ENCODE peak calls at places on chromosome 5, in six cellular contexts. One of them, this sample, is unnamed.
A peak's percentile ranks its signal among the peaks of the same experiment; 100 is the strongest.

GRCh38 chr5:168808217-168808616 is 229.0 kb upstream of the PANK3 start:
- DNase-seq in HepG2: no peak
- DNase-seq in brain microvascular endothelial cell: no peak
- DNase-seq in ovary: no peak
- DNase-seq in astrocyte of the cerebellum: no peak
- DNase-seq in lung: no peak
- DNase-seq in this sample: no peak

GRCh38 chr5:176167800-176168199 is 70.4 kb upstream of the SIMC1 start:
- DNase-seq in HepG2: no peak
- DNase-seq in lung: no peak
- DNase-seq in brain microvascular endothelial cell: no peak
- DNase-seq in astrocyte of the cerebellum: no peak
- DNase-seq in ovary: no peak
- DNase-seq in this sample: no peak

GRCh38 chr5:65928341-65928752 is 2.0 kb downstream of the ERBIN start:
- DNase-seq in ovary: no peak
- DNase-seq in HepG2: no peak
- DNase-seq in brain microvascular endothelial cell: no peak
- DNase-seq in astrocyte of the cerebellum: no peak
- DNase-seq in lung: no peak
- DNase-seq in this sample: no peak

GRCh38 chr5:56340196-56340980 is 107.3 kb upstream of the ANKRD55 start:
- DNase-seq in astrocyte of the cerebellum: no peak
- DNase-seq in brain microvascular endothelial cell: no peak
- DNase-seq in lung: no peak
- DNase-seq in HepG2: no peak
- DNase-seq in ovary: no peak
- DNase-seq in this sample: no peak

GRCh38 chr5:31113101-31113500 is 80.4 kb upstream of the CDH6 start:
- DNase-seq in HepG2: no peak
- DNase-seq in astrocyte of the cerebellum: peak; percentile 87
- DNase-seq in ovary: no peak
- DNase-seq in lung: no peak
- DNase-seq in brain microvascular endothelial cell: peak; percentile 69
- DNase-seq in this sample: peak; percentile 61

GRCh38 chr5:126508962-126509279 is 85.7 kb downstream of the GRAMD2B start:
- DNase-seq in brain microvascular endothelial cell: peak; percentile 65
- DNase-seq in lung: no peak
- DNase-seq in astrocyte of the cerebellum: peak; percentile 79
- DNase-seq in ovary: no peak
- DNase-seq in HepG2: no peak
- DNase-seq in this sample: no peak

GRCh38 chr5:144117412-144117811 is 53.0 kb downstream of the YIPF5 start:
- DNase-seq in lung: no peak
- DNase-seq in HepG2: no peak
- DNase-seq in astrocyte of the cerebellum: no peak
- DNase-seq in brain microvascular endothelial cell: no peak
- DNase-seq in ovary: no peak
- DNase-seq in this sample: no peak

GRCh38 chr5:537098-537497 is 12.8 kb upstream of the SLC9A3 start:
- DNase-seq in astrocyte of the cerebellum: no peak
- DNase-seq in ovary: no peak
- DNase-seq in brain microvascular endothelial cell: no peak
- DNase-seq in HepG2: no peak
- DNase-seq in lung: no peak
- DNase-seq in this sample: no peak

GRCh38 chr5:113678924-113679575 is 165.6 kb downstream of the YTHDC2 start:
- DNase-seq in brain microvascular endothelial cell: peak; percentile 23
- DNase-seq in astrocyte of the cerebellum: peak; percentile 11
- DNase-seq in ovary: no peak
- DNase-seq in HepG2: peak; percentile 30
- DNase-seq in lung: no peak
- DNase-seq in this sample: no peak

GRCh38 chr5:14204785-14205321 is 61.7 kb downstream of the TRIO start:
- DNase-seq in astrocyte of the cerebellum: peak; percentile 61
- DNase-seq in brain microvascular endothelial cell: peak; percentile 83
- DNase-seq in ovary: peak; percentile 75
- DNase-seq in lung: peak; percentile 50
- DNase-seq in HepG2: peak; percentile 64
- DNase-seq in this sample: no peak

GRCh38 chr5:168647083-168647482 is 67.9 kb upstream of the PANK3 start:
- DNase-seq in HepG2: no peak
- DNase-seq in ovary: no peak
- DNase-seq in astrocyte of the cerebellum: no peak
- DNase-seq in lung: no peak
- DNase-seq in brain microvascular endothelial cell: no peak
- DNase-seq in this sample: no peak

GRCh38 chr5:129899454-129899853 is 4.8 kb upstream of the CHSY3 start:
- DNase-seq in astrocyte of the cerebellum: peak; percentile 26
- DNase-seq in lung: no peak
- DNase-seq in ovary: no peak
- DNase-seq in brain microvascular endothelial cell: no peak
- DNase-seq in HepG2: no peak
- DNase-seq in this sample: no peak

GRCh38 chr5:158953929-158954534 is 145.7 kb downstream of the EBF1 start:
- DNase-seq in lung: no peak
- DNase-seq in ovary: no peak
- DNase-seq in astrocyte of the cerebellum: no peak
- DNase-seq in brain microvascular endothelial cell: no peak
- DNase-seq in HepG2: no peak
- DNase-seq in this sample: no peak

GRCh38 chr5:158958048-158958994 is 141.4 kb downstream of the EBF1 start:
- DNase-seq in HepG2: no peak
- DNase-seq in ovary: no peak
- DNase-seq in lung: no peak
- DNase-seq in brain microvascular endothelial cell: no peak
- DNase-seq in astrocyte of the cerebellum: no peak
- DNase-seq in this sample: no peak

GRCh38 chr5:158952951-158953350 is 146.8 kb downstream of the EBF1 start:
- DNase-seq in brain microvascular endothelial cell: no peak
- DNase-seq in ovary: no peak
- DNase-seq in astrocyte of the cerebellum: no peak
- DNase-seq in HepG2: no peak
- DNase-seq in lung: no peak
- DNase-seq in this sample: no peak

GRCh38 chr5:158957196-158957595 is 142.5 kb downstream of the EBF1 start:
- DNase-seq in HepG2: no peak
- DNase-seq in brain microvascular endothelial cell: no peak
- DNase-seq in ovary: no peak
- DNase-seq in astrocyte of the cerebellum: no peak
- DNase-seq in lung: no peak
- DNase-seq in this sample: no peak

GRCh38 chr5:158955636-158956035 is 144.1 kb downstream of the EBF1 start:
- DNase-seq in ovary: no peak
- DNase-seq in astrocyte of the cerebellum: no peak
- DNase-seq in lung: no peak
- DNase-seq in brain microvascular endothelial cell: no peak
- DNase-seq in HepG2: no peak
- DNase-seq in this sample: no peak
- H3K4me3 ChIP-seq in ovary: no peak overlapping the region
- H3K4me3 ChIP-seq in astrocyte of the cerebellum: no peak overlapping the region
- H3K4me3 ChIP-seq in lung: no peak overlapping the region
- H3K4me3 ChIP-seq in brain microvascular endothelial cell: no peak overlapping the region
- H3K4me3 ChIP-seq in HepG2: no peak overlapping the region
- H3K4me3 ChIP-seq in this sample: no peak overlapping the region

DNA sequence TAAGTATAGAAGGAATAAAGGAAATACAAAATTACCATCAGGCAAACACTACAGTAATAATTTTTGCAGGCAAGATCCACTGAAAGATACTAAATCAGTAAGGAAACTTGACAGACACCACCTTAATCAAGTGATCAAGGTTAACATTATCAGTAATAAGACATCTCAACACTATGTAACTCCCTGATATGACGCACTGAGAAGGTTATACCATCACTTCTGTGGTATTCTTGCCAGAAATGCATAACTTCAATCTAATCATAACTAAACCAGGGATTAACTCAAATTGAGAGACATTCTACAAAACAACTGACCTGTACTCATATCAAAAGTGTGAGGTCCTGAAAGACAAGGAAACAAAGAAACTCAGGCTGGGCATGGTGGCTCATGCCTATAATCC is 52.5 kb upstream of the GABRP start:
- DNase-seq in brain microvascular endothelial cell: no peak
- DNase-seq in lung: no peak
- DNase-seq in astrocyte of the cerebellum: no peak
- DNase-seq in HepG2: no peak
- DNase-seq in ovary: no peak
- DNase-seq in this sample: no peak
- TF ChIP-seq CTCF in brain microvascular endothelial cell: no peak
- TF ChIP-seq CTCF in lung: no peak
- TF ChIP-seq CTCF in astrocyte of the cerebellum: no peak
- TF ChIP-seq CTCF in HepG2: no peak
- TF ChIP-seq CTCF in ovary: no peak
- TF ChIP-seq CTCF in this sample: no peak

GRCh38 chr5:151082274-151082902 is 1.6 kb upstream of the TNIP1 start:
- DNase-seq in astrocyte of the cerebellum: no peak
- DNase-seq in ovary: no peak
- DNase-seq in brain microvascular endothelial cell: no peak
- DNase-seq in lung: no peak
- DNase-seq in HepG2: peak; percentile 43
- DNase-seq in this sample: no peak

GRCh38 chr5:151080620-151081425 is at the start of gene TNIP1:
- DNase-seq in HepG2: peak; percentile 81
- DNase-seq in ovary: peak; percentile 96
- DNase-seq in lung: peak; percentile 95
- DNase-seq in astrocyte of the cerebellum: no peak
- DNase-seq in brain microvascular endothelial cell: peak; percentile 78
- DNase-seq in this sample: peak; percentile 59

GRCh38 chr5:151084363-151084762 is 3.5 kb upstream of the TNIP1 start:
- DNase-seq in ovary: no peak
- DNase-seq in HepG2: no peak
- DNase-seq in brain microvascular endothelial cell: no peak
- DNase-seq in lung: no peak
- DNase-seq in astrocyte of the cerebellum: no peak
- DNase-seq in this sample: no peak

GRCh38 chr5:151081426-151082273 is 816 bp upstream of the TNIP1 start:
- DNase-seq in HepG2: peak; percentile 65
- DNase-seq in ovary: no peak
- DNase-seq in brain microvascular endothelial cell: peak; percentile 50
- DNase-seq in astrocyte of the cerebellum: no peak
- DNase-seq in lung: no peak
- DNase-seq in this sample: no peak

DNA sequence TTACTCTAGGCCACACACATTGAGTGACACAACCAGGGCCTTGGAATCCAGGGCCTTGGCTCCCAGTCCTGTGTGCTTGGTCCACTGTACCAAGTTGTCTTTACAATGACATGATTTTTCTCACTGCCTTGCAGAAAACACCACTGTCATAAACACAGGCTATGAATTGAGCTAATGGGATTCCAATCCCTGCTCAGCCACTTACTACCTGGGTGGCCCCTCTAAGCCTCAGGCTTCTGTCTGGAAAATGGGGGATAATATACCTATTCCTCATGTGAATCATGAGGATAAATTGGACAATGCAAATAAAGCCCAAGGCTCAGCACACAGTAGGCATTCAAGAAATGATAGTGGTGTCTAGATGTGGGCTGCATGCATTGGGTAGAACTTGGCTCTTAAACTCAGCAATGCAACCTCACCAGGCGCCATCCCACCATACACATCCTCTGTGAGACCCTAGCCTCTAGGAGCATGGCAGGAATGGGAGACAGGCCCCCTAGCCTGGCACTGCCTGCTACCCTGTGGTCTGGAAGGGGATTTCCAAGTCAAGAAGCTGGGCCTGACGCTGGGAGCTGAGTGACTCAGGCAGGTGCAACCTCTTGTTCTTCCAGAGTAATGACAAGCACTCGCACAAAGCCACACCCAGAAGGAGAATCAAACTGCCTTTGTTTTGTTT is 2.3 kb upstream of the TNIP1 start:
- DNase-seq in ovary: no peak
- DNase-seq in lung: peak; percentile 62
- DNase-seq in HepG2: no peak
- DNase-seq in astrocyte of the cerebellum: no peak
- DNase-seq in brain microvascular endothelial cell: no peak
- DNase-seq in this sample: peak; percentile 55
- H3K4me3 ChIP-seq in ovary: no peak overlapping the region
- H3K4me3 ChIP-seq in lung: no peak overlapping the region
- H3K4me3 ChIP-seq in HepG2: no peak overlapping the region
- H3K4me3 ChIP-seq in astrocyte of the cerebellum: no peak overlapping the region
- H3K4me3 ChIP-seq in brain microvascular endothelial cell: no peak overlapping the region
- H3K4me3 ChIP-seq in this sample: no peak overlapping the region

GRCh38 chr5:159440235-159440634 is 109.9 kb upstream of the IL12B start:
- DNase-seq in lung: no peak
- DNase-seq in brain microvascular endothelial cell: no peak
- DNase-seq in ovary: no peak
- DNase-seq in astrocyte of the cerebellum: no peak
- DNase-seq in HepG2: no peak
- DNase-seq in this sample: no peak

GRCh38 chr5:159442210-159442850 is 112.0 kb upstream of the IL12B start:
- DNase-seq in astrocyte of the cerebellum: no peak
- DNase-seq in HepG2: no peak
- DNase-seq in lung: no peak
- DNase-seq in brain microvascular endothelial cell: no peak
- DNase-seq in ovary: peak; percentile 59
- DNase-seq in this sample: no peak

GRCh38 chr5:159440948-159441347 is 110.7 kb upstream of the IL12B start:
- DNase-seq in lung: no peak
- DNase-seq in HepG2: no peak
- DNase-seq in ovary: no peak
- DNase-seq in brain microvascular endothelial cell: no peak
- DNase-seq in astrocyte of the cerebellum: no peak
- DNase-seq in this sample: no peak

GRCh38 chr5:159439002-159439401 is 108.7 kb upstream of the IL12B start:
- DNase-seq in ovary: no peak
- DNase-seq in HepG2: no peak
- DNase-seq in brain microvascular endothelial cell: no peak
- DNase-seq in astrocyte of the cerebellum: no peak
- DNase-seq in lung: no peak
- DNase-seq in this sample: no peak

GRCh38 chr5:159441441-159441840 is 111.2 kb upstream of the IL12B start:
- DNase-seq in brain microvascular endothelial cell: no peak
- DNase-seq in ovary: no peak
- DNase-seq in HepG2: peak; percentile 16
- DNase-seq in astrocyte of the cerebellum: no peak
- DNase-seq in lung: no peak
- DNase-seq in this sample: no peak
- TF ChIP-seq CTCF in brain microvascular endothelial cell: peak; percentile 49
- TF ChIP-seq CTCF in ovary: no peak
- TF ChIP-seq CTCF in HepG2: peak; percentile 45
- TF ChIP-seq CTCF in astrocyte of the cerebellum: no peak
- TF ChIP-seq CTCF in lung: no peak
- TF ChIP-seq CTCF in this sample: peak; percentile 49

DNA sequence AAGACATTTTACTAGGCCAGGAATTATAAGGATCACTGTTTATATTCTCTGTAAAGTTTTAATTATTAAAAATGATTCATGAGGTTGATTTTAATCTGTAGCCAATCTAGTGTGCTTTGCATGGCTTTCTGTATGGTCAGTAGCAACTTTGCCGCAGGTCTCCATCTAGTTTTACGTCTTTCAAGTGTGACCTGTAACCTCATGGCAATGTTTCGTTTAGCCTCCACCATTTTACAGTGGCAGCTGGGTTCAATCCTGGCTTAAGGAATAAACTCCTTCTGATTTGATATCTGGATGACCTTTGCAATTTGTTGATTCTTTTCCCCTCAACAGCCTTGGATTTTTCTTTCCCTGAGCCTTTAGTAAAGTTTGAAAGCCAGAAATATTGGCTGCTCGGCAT is 434.5 kb upstream of the CDH9 start:
- DNase-seq in lung: no peak
- DNase-seq in ovary: no peak
- DNase-seq in HepG2: peak; percentile 33
- DNase-seq in brain microvascular endothelial cell: no peak
- DNase-seq in astrocyte of the cerebellum: no peak
- DNase-seq in this sample: no peak
- H3K4me3 ChIP-seq in lung: no peak overlapping the region
- H3K4me3 ChIP-seq in ovary: no peak overlapping the region
- H3K4me3 ChIP-seq in HepG2: peak overlapping the region; percentile 77
- H3K4me3 ChIP-seq in brain microvascular endothelial cell: no peak overlapping the region
- H3K4me3 ChIP-seq in astrocyte of the cerebellum: no peak overlapping the region
- H3K4me3 ChIP-seq in this sample: no peak overlapping the region

GRCh38 chr5:36708996-36709395 is 102.6 kb downstream of the SLC1A3 start:
- DNase-seq in lung: no peak
- DNase-seq in astrocyte of the cerebellum: no peak
- DNase-seq in ovary: no peak
- DNase-seq in brain microvascular endothelial cell: no peak
- DNase-seq in HepG2: no peak
- DNase-seq in this sample: no peak
- TF ChIP-seq CTCF in lung: no peak
- TF ChIP-seq CTCF in astrocyte of the cerebellum: no peak
- TF ChIP-seq CTCF in ovary: no peak
- TF ChIP-seq CTCF in brain microvascular endothelial cell: no peak
- TF ChIP-seq CTCF in HepG2: no peak
- TF ChIP-seq CTCF in this sample: no peak

This sample was measured in retinal pigment epithelial cell.